ENCODE peak calls at places on chromosomes 11 and 22, in eight cellular contexts. X is uterus, Z is IMR-90, P is A549, E is breast epithelium, N is ovary, C is right lobe of liver, D is suprapubic skin. T is an unnamed sample.

GRCh38 chr11:118152552-118153471 is at the start of gene SCN4B:
- DNase-seq in N (peak; percentile 78), Z (peak; percentile 20), X (peak; percentile 63), D (no peak), P (peak; percentile 56), C (peak; percentile 49), E (no peak), T (no peak)

GRCh38 chr11:69862797-69863543 is 43.8 kb upstream of the FGF3 start:
- DNase-seq in X (no peak), P (no peak), N (no peak), Z (no peak), E (no peak), C (no peak), D (peak; percentile 54), T (no peak)

GRCh38 chr22:21942407-21942895 is 10.2 kb downstream of the PPM1F start:
- DNase-seq in Z (peak; percentile 88), D (peak; percentile 89), P (peak; percentile 31), X (peak; percentile 79), C (peak; percentile 83), N (peak; percentile 68), E (peak; percentile 51), T (no peak)

GRCh38 chr22:35915477-35916013 is 113.1 kb downstream of the RBFOX2 start:
- DNase-seq in Z (peak; percentile 66), D (no peak), C (no peak), E (no peak), N (no peak), P (no peak), X (no peak), T (no peak)

GRCh38 chr11:19954899-19955298 is 205.4 kb downstream of the DBX1 start:
- DNase-seq in P (no peak), E (no peak), C (peak; percentile 74), X (no peak), D (no peak), Z (no peak), N (no peak), T (no peak)

GRCh38 chr11:6259638-6260019 is at the start of gene CCKBR:
- DNase-seq in E (no peak), D (no peak), C (peak; percentile 25), X (no peak), N (no peak), Z (no peak), P (no peak), T (no peak)

GRCh38 chr11:104547996-104548661 is 350.1 kb downstream of the CASP12 start:
- DNase-seq in N (no peak), Z (peak; percentile 63), C (no peak), D (no peak), X (no peak), E (no peak), P (no peak), T (no peak)

GRCh38 chr11:76074178-76075112 is 131.9 kb downstream of the WNT11 start:
- DNase-seq in X (no peak), Z (peak; percentile 60), N (no peak), E (no peak), P (no peak), D (no peak), C (no peak), T (no peak)

GRCh38 chr11:122108192-122108799 is 7.7 kb downstream of the BLID start:
- DNase-seq in Z (peak; percentile 70), P (no peak), D (no peak), C (no peak), N (no peak), X (no peak), E (no peak), T (no peak)

GRCh38 chr11:8282621-8283509 is 19.2 kb upstream of the LMO1 start:
- DNase-seq in X (no peak), Z (no peak), E (no peak), P (no peak), C (no peak), N (no peak), D (peak; percentile 40), T (no peak)

GRCh38 chr11:61162092-61162935 is 1.1 kb upstream of the VPS37C start:
- DNase-seq in P (peak; percentile 20), X (no peak), Z (peak; percentile 44), D (no peak), E (no peak), C (no peak), N (no peak), T (no peak)

GRCh38 chr11:30665067-30665466 is 78.9 kb upstream of the MPPED2 start:
- DNase-seq in P (no peak), C (no peak), D (no peak), N (no peak), Z (no peak), X (no peak), E (no peak), T (no peak)

GRCh38 chr22:48953103-48953720 is 874.5 kb downstream of the BRD1 start:
- DNase-seq in C (no peak), X (no peak), P (no peak), N (no peak), D (no peak), E (no peak), Z (no peak), T (no peak)

GRCh38 chr11:127639916-127640315 is 639.3 kb upstream of the KIRREL3 start:
- DNase-seq in D (no peak), Z (peak; percentile 12), E (no peak), X (no peak), C (no peak), N (no peak), P (no peak), T (no peak)

GRCh38 chr11:8242113-8242475 is 21.6 kb downstream of the LMO1 start:
- DNase-seq in N (no peak), X (no peak), P (no peak), Z (no peak), D (no peak), C (no peak), E (no peak), T (no peak)

GRCh38 chr11:100637706-100638105 is 49.4 kb upstream of the ARHGAP42 start:
- DNase-seq in P (no peak), Z (no peak), C (no peak), X (no peak), E (no peak), N (no peak), D (no peak), T (no peak)

GRCh38 chr11:9573054-9573774 is at the start of gene WEE1:
- DNase-seq in X (peak; percentile 100), D (peak; percentile 98), C (peak; percentile 99), E (peak; percentile 98), Z (peak; percentile 98), P (peak; percentile 96), N (peak; percentile 99), T (peak; percentile 74)

DNA sequence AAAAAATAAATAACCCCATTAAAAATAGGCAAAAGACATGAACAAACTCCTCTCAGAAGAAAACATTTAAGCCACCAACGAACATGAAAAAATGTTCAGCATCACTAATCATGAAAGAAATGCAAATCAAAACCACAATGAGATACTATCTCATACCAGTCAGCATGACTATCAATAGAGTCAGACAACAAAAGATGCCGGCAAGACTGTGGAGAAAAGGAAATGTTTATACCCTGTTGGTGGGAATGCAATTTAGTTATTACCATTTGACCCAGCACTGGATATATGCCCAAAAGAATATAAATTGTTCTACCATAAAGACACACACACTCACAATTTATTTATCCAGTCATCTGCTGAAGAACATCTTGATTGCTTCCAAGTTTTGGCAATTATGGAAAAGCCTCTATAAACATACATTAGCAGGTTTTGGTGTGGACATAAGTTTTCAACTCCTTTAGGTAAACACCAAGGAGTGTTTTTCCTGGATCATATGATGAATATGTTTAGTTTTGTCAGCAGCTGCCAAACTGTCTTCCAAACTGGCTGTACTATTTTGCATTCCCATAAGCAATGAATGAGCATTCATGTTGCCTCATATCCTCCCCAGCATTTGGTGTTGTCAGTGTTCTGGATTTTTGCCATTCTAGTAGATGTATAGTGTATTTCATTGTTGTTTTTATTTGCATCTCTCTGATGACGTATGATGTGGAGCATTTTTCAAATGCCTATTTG is 28.0 kb downstream of the OR8D1 start:
- DNase-seq in Z (peak; percentile 75), C (no peak), D (no peak), P (no peak), X (no peak), E (no peak), N (no peak), T (no peak)
- TF ChIP-seq CTCF in Z (no peak), C (no peak), D (no peak), P (no peak), X (no peak), E (no peak), N (no peak), T (no peak)

DNA sequence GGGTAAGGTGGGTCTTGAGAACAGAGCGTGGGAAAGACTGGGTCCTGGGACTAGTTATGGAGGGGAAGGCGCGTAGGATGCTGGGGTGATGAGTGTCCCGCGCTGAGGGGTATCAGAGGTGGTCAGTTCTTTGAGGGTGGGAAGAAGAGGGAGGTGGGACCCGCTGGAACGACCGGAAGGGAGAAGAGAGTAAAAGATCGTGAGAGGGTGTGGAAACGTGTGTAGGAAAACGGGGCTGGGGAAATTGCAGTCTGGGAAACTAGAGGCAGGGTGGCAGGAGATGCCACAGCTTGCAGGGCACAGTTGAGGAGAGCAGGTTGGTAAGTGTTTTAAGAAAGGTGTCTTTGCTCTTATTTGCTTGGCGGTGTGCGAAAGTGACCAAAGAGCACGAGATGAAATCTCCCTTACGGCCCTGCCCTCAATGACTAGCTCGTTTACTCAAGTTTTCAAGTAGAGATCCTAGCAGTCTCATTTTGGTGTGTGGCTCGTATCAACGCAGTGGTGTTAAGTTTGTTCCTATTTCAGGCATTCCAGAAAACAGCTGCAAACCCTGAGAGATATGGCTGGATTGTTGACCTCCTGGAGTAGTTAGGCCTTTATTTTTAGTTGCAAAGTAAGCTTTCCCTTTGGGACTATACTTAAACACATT is 585 bp downstream of the STT3A start:
- DNase-seq in P (peak; percentile 29), N (no peak), Z (peak; percentile 46), D (no peak), E (no peak), X (no peak), C (no peak), T (no peak)
- TF ChIP-seq POLR2A in P (peak; percentile 3), N (no peak), Z (no peak), D (no peak), E (no peak), X (no peak), C (no peak), T (no peak)

GRCh38 chr22:43921361-43921760 is 2.2 kb upstream of the PNPLA3 start:
- DNase-seq in X (no peak), E (peak; percentile 77), C (peak; percentile 80), D (no peak), N (no peak), P (no peak), Z (peak; percentile 77), T (no peak)

GRCh38 chr22:43923631-43924548 is at the start of gene PNPLA3:
- DNase-seq in D (peak; percentile 93), X (peak; percentile 80), E (peak; percentile 87), C (peak; percentile 97), N (peak; percentile 95), Z (peak; percentile 81), P (peak; percentile 79), T (no peak)

GRCh38 chr22:43919106-43919965 is 4.3 kb upstream of the PNPLA3 start:
- DNase-seq in X (no peak), C (peak; percentile 79), N (no peak), D (no peak), E (peak; percentile 83), P (no peak), Z (peak; percentile 51), T (no peak)

GRCh38 chr22:43923191-43923590 is 414 bp upstream of the PNPLA3 start:
- DNase-seq in P (no peak), E (no peak), C (no peak), N (no peak), D (no peak), Z (no peak), X (no peak), T (no peak)

GRCh38 chr22:43922123-43922522 is 1.5 kb upstream of the PNPLA3 start:
- DNase-seq in Z (no peak), X (no peak), N (no peak), P (no peak), D (no peak), E (no peak), C (no peak), T (no peak)
- TF ChIP-seq CTCF in Z (no peak), X (no peak), N (no peak), P (no peak), D (no peak), E (no peak), C (no peak), T (no peak)

GRCh38 chr11:107457558-107458271 is at the start of gene CWF19L2:
- DNase-seq in N (peak; percentile 90), X (peak; percentile 85), C (peak; percentile 88), D (peak; percentile 91), E (peak; percentile 80), Z (peak; percentile 96), P (peak; percentile 69), T (peak; percentile 58)
- TF ChIP-seq POLR2A in N (peak; percentile 33), X (no peak), C (peak; percentile 50), D (peak; percentile 30), E (no peak), Z (no peak), P (peak; percentile 58), T (no peak)

T was measured in esophagus squamous epithelium.